ENCODE peak calls at places on chromosomes 4 and X, in five cellular contexts. Q is H1, D is H9, C is mesenchymal stem cell, B is trophoblast cell. A is an unnamed sample.

GRCh38 chr4:8912506-8912905 is 40.9 kb upstream of the HMX1 start:
- DNase-seq in D (no peak), Q (no peak), B (no peak), C (no peak), A (no peak)

GRCh38 chr4:152929888-152930287 is 6.2 kb upstream of the FHDC1 start:
- DNase-seq in B (no peak), D (no peak), C (no peak), Q (no peak), A (no peak)

GRCh38 chr4:13635281-13635799 is 7.8 kb upstream of the BOD1L1 start:
- DNase-seq in C (no peak), D (no peak), Q (no peak), B (no peak), A (no peak)

GRCh38 chr4:169379688-169380087 is 108.9 kb upstream of the SH3RF1 start:
- DNase-seq in Q (no peak), D (no peak), C (no peak), B (no peak), A (no peak)

GRCh38 chr4:89563431-89563830 is 255.8 kb upstream of the GPRIN3 start:
- DNase-seq in D (no peak), C (no peak), B (no peak), Q (no peak), A (no peak)

GRCh38 chrX:9117851-9118250 is 83.9 kb upstream of the FAM9B start:
- DNase-seq in Q (no peak), C (no peak), D (no peak), B (no peak), A (no peak)

GRCh38 chrX:39854772-39855747 is 242.7 kb downstream of the BCOR start:
- DNase-seq in Q (no peak), B (no peak), D (no peak), C (peak), A (no peak)

GRCh38 chr4:159446266-159446976 is 343.5 kb downstream of the RAPGEF2 start:
- DNase-seq in Q (peak), D (peak), B (peak), C (peak), A (peak)

GRCh38 chr4:124903995-124904722 is 191.6 kb upstream of the ANKRD50 start:
- DNase-seq in Q (no peak), B (no peak), C (peak), D (no peak), A (no peak)

GRCh38 chr4:51867689-51868448 is 24.9 kb downstream of the DCUN1D4 start:
- DNase-seq in Q (no peak), B (no peak), D (no peak), C (no peak), A (no peak)

GRCh38 chr4:89268572-89269180 is 38.9 kb downstream of the GPRIN3 start:
- DNase-seq in B (no peak), C (no peak), Q (no peak), D (no peak), A (no peak)

GRCh38 chr4:89665662-89666061 is 171.3 kb downstream of the SNCA start:
- DNase-seq in C (no peak), Q (no peak), B (peak), D (no peak), A (no peak)

GRCh38 chrX:51148848-51149247 is 183.8 kb upstream of the NUDT10 start:
- DNase-seq in B (peak), D (peak), Q (peak), C (no peak), A (no peak)

GRCh38 chrX:24210190-24210589 is 60.7 kb downstream of the ZFX start:
- DNase-seq in C (no peak), B (no peak), Q (no peak), D (no peak), A (no peak)

GRCh38 chrX:47854474-47854873 is 17.8 kb downstream of the ZNF81 start:
- DNase-seq in C (peak), Q (peak), D (peak), B (peak), A (no peak)

GRCh38 chrX:20530319-20530979 is 263.7 kb upstream of the RPS6KA3 start:
- DNase-seq in D (peak), B (peak), Q (peak), C (peak), A (peak)

GRCh38 chr4:54840992-54841768 is 183.4 kb downstream of the KIT start:
- DNase-seq in B (no peak), D (no peak), C (peak), Q (no peak), A (no peak)

GRCh38 chr4:113181289-113182007 is 132.0 kb downstream of the ANK2 start:
- DNase-seq in D (no peak), Q (no peak), B (no peak), C (no peak), A (no peak)

GRCh38 chrX:1554469-1555210 is 17.7 kb upstream of the P2RY8 start:
- DNase-seq in D (no peak), B (no peak), Q (no peak), C (no peak), A (no peak)

GRCh38 chr4:100311181-100311580 is 120.9 kb upstream of the DDIT4L start:
- DNase-seq in Q (no peak), C (peak), B (no peak), D (peak), A (no peak)

GRCh38 chrX:38817004-38817703 is 15.9 kb downstream of the MID1IP1 start:
- DNase-seq in Q (no peak), D (peak), C (peak), B (no peak), A (no peak)

GRCh38 chr4:140643571-140644055 is 74.9 kb upstream of the UCP1 start:
- DNase-seq in B (no peak), Q (no peak), C (no peak), D (no peak), A (no peak)

GRCh38 chr4:183729430-183730328 is 70.6 kb downstream of the TRAPPC11 start:
- DNase-seq in Q (no peak), D (no peak), C (peak), B (no peak), A (no peak)

GRCh38 chr4:95417531-95417930 is 131.2 kb downstream of the UNC5C start:
- DNase-seq in Q (no peak), C (no peak), D (no peak), B (no peak), A (no peak)

GRCh38 chr4:122163301-122163700 is 11.2 kb downstream of the BLTP1 start:
- DNase-seq in C (no peak), Q (no peak), B (no peak), D (no peak), A (no peak)

GRCh38 chrX:76796311-76796710 is 368.8 kb downstream of the MAGEE1 start:
- DNase-seq in B (no peak), Q (no peak), C (no peak), D (no peak), A (no peak)

GRCh38 chr4:25212822-25213221 is 21.0 kb upstream of the PI4K2B start:
- DNase-seq in C (no peak), B (no peak), D (no peak), Q (no peak), A (no peak)

GRCh38 chr4:178063568-178063967 is 621.3 kb upstream of the AGA start:
- DNase-seq in B (no peak), D (no peak), Q (no peak), C (no peak), A (no peak)

DNA sequence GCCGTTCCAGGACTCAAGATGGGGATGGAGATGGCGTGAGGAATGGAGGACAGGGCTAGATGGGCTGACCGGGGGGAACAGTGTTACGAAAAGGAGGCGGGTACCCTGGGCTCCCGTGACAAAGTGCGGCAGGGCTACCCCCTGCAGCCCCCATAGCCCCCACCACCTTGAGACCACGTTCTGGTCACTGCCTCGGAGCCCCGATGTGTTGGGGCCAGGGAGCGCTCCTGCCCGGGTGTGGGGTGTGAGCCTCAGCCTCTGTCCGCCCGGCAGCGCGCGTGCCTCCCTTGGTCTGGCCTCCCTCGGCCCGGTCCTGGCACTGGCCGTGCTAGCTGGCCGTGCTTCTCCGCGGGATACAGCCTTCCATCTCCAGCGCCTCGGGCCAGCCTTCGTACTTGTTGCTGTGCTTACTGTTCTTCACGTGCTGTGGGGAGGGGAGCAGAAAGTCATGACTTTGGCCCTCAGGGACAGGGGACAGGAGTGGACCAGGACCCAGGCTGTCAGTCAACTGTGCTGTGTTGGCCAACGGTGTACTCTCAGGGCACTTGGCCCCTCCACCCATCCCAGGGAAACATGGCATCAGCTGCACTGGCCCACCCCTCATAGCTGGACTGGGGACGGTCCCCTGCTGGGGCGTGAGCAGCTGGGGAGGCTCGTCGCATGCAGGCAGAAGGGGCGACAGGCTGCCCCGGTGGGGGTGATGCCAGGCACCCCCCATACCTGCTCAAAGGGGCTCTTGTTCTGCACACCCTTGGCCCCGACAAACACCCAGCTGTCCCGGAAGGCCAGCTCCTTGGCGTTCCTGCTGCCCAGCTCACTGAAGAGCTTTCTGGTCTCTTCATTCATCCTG is 9.3 kb downstream of the FAM3A start:
- DNase-seq in C (no peak), D (no peak), Q (no peak), B (no peak), A (no peak)
- H3K27ac ChIP-seq in C (no peak), D (no peak), Q (no peak), B (peak), A (no peak)

GRCh38 chr4:80184791-80185756 is 12.2 kb upstream of the PRDM8 start:
- DNase-seq in B (no peak), D (peak), Q (peak), C (peak), A (no peak)

GRCh38 chr4:80185787-80186548 is 11.3 kb upstream of the PRDM8 start:
- DNase-seq in B (no peak), Q (no peak), C (peak), D (no peak), A (no peak)

GRCh38 chr4:80184053-80184790 is 13.1 kb upstream of the PRDM8 start:
- DNase-seq in Q (peak), C (peak), B (peak), D (peak), A (peak)

GRCh38 chr4:80182237-80182866 is 15.0 kb upstream of the PRDM8 start:
- DNase-seq in B (no peak), Q (no peak), D (no peak), C (no peak), A (no peak)

DNA sequence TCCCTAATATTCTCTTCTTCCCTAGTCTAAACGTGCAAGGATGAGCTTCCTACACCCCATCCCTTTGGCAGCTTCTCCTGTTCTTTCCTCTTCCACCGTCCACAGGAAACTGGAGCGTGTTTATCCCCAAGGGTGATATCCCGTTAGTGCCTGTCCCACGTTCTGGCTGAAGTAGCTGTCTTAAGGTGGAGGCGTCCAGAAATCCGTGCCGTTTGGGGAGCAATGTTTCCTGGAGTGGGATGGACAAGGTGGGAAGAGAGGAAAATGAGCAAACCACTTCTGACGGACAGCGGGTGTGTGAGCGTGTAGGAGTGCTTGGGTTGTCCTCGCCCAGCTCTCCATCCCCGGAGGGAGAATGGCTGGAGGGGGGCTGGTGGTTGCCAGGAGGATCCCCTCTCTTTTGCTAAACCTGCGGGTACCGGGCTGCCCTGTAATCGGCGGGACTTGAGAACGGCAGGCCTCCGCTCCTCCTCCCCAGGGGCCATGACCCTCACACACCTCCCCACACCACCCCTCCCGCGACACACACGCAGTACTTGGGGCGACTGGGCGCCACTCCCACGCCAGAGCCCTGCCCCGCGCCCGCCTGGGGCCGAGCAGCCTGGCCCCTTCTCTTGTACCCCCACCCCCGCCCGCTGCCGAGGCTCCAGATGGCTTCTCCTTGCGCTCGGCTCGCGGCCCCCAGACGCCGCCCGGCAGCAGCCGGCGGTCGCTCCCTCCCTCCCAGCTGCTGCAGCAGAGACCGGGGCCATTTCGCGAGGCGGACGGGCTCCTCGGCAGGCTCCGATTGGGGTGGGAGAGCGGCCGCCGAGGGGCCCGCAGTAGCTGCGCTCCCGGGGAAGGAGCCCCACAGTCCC is 13.9 kb upstream of the PRDM8 start:
- DNase-seq in B (no peak), Q (no peak), D (peak), C (no peak), A (no peak)
- H3K14ac ChIP-seq in B (no peak), Q (no peak), D (no peak), C (peak), A (no peak)

GRCh38 chr4:77950204-77950603 is 87.6 kb downstream of the MRPL1 start:
- DNase-seq in B (no peak), C (no peak), Q (no peak), D (no peak), A (no peak)
- H2BK12ac ChIP-seq in B (no peak), C (no peak), Q (no peak), D (no peak), A (no peak)

DNA sequence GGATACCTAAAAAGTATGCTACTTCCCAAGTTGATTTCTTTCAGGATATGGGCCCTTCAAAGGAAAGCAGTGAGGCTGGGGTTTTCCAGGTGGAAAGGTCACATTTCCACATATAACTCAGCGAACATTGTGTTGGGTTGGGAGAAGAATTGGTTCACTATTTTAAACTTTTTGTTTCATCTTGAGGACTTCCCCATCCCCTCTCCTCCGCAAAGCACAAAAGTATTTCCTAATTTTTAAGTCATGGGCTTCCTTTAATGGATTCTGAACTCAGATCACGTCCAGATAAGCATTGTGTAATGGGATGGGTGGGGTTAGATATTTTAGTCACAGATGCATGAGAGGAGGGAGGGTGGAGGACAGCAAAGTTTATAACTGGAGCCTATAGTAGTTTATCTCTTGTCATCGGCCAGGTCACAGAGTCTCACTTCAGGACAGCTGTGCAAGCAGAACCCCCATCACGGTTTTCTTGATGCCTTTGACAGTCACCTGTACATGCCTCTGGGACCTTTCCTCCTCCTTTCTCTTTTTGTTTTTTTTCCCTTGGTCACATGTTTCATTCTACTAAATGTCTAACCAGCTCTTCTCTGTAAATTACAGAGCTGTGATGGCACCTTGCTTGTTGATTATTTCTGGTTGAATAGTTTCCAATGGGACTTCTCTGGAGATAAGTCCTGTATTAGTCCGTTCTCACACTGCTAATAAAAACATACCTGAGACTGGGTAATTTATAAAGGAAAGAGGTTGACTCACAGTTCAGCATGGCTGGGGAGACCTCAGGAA is 115.4 kb downstream of the PTTG2 start:
- DNase-seq in C (peak), B (peak), Q (no peak), D (no peak), A (no peak)
- H3K27ac ChIP-seq in C (no peak), B (no peak), Q (no peak), D (no peak), A (no peak)

GRCh38 chrX:133179500-133179899 is 38.7 kb downstream of the TFDP3 start:
- DNase-seq in D (no peak), Q (no peak), B (no peak), C (no peak), A (no peak)
- H3K14ac ChIP-seq in D (no peak), Q (no peak), B (no peak), C (no peak), A (no peak)

DNA sequence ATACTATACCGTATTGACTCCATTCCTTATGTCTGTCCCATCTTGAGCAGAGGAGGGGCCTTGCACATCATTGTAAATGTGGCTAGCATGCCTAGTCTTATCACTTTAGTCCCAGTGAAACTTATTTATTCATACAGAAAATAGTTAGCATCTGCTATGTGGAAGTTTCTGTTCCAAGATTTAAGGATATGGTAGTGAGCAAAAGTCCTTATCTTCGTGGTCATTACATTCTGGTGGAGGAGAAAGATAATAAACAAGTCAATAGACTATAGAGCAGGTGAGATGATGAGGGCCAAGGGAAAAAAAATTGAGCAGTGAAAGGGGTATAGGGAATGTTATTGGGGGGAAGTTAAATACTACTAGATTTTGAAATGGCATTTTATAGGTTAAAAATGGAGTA is 63.4 kb upstream of the PRRG3 start:
- DNase-seq in D (no peak), C (no peak), B (no peak), Q (no peak), A (no peak)
- H2BK12ac ChIP-seq in D (no peak), C (no peak), B (no peak), Q (no peak), A (no peak)

DNA sequence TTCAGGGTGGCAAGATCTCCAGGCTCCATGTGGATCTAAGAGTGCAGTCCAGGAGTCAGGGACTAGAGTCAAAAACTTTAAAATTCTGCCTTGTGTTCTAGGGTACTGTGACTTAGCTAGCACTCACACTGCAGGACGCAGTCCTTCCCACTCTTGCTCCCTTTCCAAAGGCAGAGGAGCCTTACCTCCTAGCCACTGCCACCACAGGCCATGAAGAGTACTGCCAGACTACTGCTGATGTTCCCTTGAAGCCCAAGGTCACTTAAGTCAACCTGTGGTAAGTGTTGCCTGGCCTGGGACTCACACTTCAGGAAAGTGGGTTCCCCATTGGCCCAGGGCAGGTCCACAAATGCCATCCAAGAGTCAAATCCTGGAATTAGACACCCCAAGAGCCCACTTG is 632.2 kb downstream of the PCDH19 start:
- DNase-seq in B (no peak), D (no peak), Q (no peak), C (no peak), A (no peak)
- H3K27ac ChIP-seq in B (no peak), D (no peak), Q (no peak), C (no peak), A (no peak)

DNA sequence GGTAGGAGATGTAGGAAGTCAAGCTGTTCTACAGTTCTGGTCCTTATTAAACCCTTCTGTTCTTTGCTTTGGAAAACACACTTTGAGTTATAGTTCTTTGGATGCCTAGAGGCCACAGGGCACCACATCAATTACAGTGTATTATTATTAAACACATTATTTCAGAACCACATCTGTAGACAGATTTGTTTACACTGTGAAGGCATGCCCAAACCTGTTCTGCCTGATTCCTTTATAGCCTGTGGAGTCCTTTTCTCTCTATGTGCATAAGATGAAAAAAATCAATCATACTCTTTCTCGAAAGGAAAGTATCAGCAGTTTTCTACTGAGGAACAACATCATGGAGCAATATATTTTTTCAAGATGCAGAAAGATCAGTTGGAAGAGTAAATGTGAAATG is 371.3 kb upstream of the INTU start:
- DNase-seq in D (no peak), Q (no peak), B (no peak), C (no peak), A (no peak)
- H3K14ac ChIP-seq in D (no peak), Q (no peak), B (no peak), C (no peak), A (no peak)